ENCODE peak calls at places on chromosomes 3 and 15, in seven cellular contexts. O, B, E, V, X, W and F are unnamed samples.

GRCh38 chr15:59294574-59294960 is 78.1 kb downstream of the MYO1E start:
- DNase-seq in O (no peak), B (no peak), E (no peak), V (no peak), X (no peak), W (no peak), F (no peak)

GRCh38 chr15:64092075-64092820 is 1.4 kb downstream of the CIAO2A start:
- DNase-seq in O (no peak), B (no peak), E (no peak), V (no peak), X (no peak), W (no peak), F (no peak)

GRCh38 chr15:27223166-27223565 is 252.2 kb downstream of the GABRG3 start:
- DNase-seq in O (no peak), B (peak; percentile 19), E (no peak), V (no peak), X (no peak), W (no peak), F (no peak)

GRCh38 chr3:164620423-164620822 is 457.9 kb downstream of the SI start:
- DNase-seq in O (no peak), B (no peak), E (no peak), V (no peak), X (no peak), W (no peak), F (no peak)

GRCh38 chr3:196640501-196640968 is 1.0 kb downstream of the NRROS start:
- DNase-seq in O (no peak), B (no peak), E (peak; percentile 48), V (peak; percentile 35), X (no peak), W (no peak), F (no peak)

GRCh38 chr3:147760998-147761397 is 351.8 kb downstream of the ZIC1 start:
- DNase-seq in O (no peak), B (no peak), E (no peak), V (no peak), X (no peak), W (no peak), F (no peak)

GRCh38 chr15:44541282-44541958 is 4.5 kb downstream of the EIF3J start:
- DNase-seq in O (peak; percentile 66), B (no peak), E (no peak), V (no peak), X (peak; percentile 45), W (no peak), F (no peak)

GRCh38 chr3:101072299-101072698 is 79.1 kb upstream of the ABI3BP start:
- DNase-seq in O (peak; percentile 72), B (no peak), E (no peak), V (no peak), X (no peak), W (no peak), F (no peak)

GRCh38 chr3:69304396-69304795 is 81.5 kb downstream of the FRMD4B start:
- DNase-seq in O (no peak), B (no peak), E (no peak), V (no peak), X (no peak), W (no peak), F (no peak)

GRCh38 chr15:51726302-51727073 is 11.0 kb downstream of the LYSMD2 start:
- DNase-seq in O (no peak), B (peak; percentile 37), E (no peak), V (peak; percentile 57), X (peak; percentile 82), W (peak; percentile 32), F (peak; percentile 40)

GRCh38 chr15:82643992-82644391 is 3.2 kb downstream of the CPEB1 start:
- DNase-seq in O (no peak), B (no peak), E (no peak), V (no peak), X (peak; percentile 34), W (no peak), F (no peak)

GRCh38 chr3:107221856-107222255 is 155.4 kb upstream of the CCDC54 start:
- DNase-seq in O (no peak), B (no peak), E (no peak), V (no peak), X (no peak), W (no peak), F (no peak)

GRCh38 chr15:31439328-31439727 is 112.7 kb downstream of the KLF13 start:
- DNase-seq in O (no peak), B (no peak), E (no peak), V (peak; percentile 62), X (peak; percentile 24), W (no peak), F (peak; percentile 66)

GRCh38 chr3:15331606-15332404 is 581 bp downstream of the SH3BP5 start:
- DNase-seq in O (no peak), B (no peak), E (peak; percentile 59), V (peak; percentile 48), X (no peak), W (no peak), F (peak; percentile 40)

GRCh38 chr3:12187448-12188327 is 29.0 kb upstream of the TIMP4 start:
- DNase-seq in O (no peak), B (no peak), E (no peak), V (peak; percentile 90), X (no peak), W (no peak), F (peak; percentile 87)

GRCh38 chr15:92164327-92165000 is 229.2 kb upstream of the ST8SIA2 start:
- DNase-seq in O (no peak), B (no peak), E (no peak), V (no peak), X (no peak), W (no peak), F (no peak)

GRCh38 chr3:62032738-62033137 is 340.6 kb downstream of the FEZF2 start:
- DNase-seq in O (no peak), B (no peak), E (no peak), V (no peak), X (no peak), W (no peak), F (no peak)

GRCh38 chr3:171044384-171044783 is 17.9 kb upstream of the SLC2A2 start:
- DNase-seq in O (no peak), B (no peak), E (no peak), V (no peak), X (no peak), W (no peak), F (no peak)

GRCh38 chr3:167839460-167839859 is 103.9 kb downstream of the SERPINI1 start:
- DNase-seq in O (no peak), B (no peak), E (no peak), V (no peak), X (no peak), W (no peak), F (no peak)